ENCODE peak calls at places on chromosomes 5 and 9, in nine cellular contexts. G, N, P, S, O, I, J, V and B are unnamed samples.
A peak's percentile ranks its signal among the peaks of the same experiment; 100 is the strongest.

GRCh38 chr5:60149081-60149480 is 255.6 kb upstream of the PDE4D start:
- DNase-seq in G (no peak), N (no peak), P (no peak), S (no peak), O (no peak), I (no peak), J (no peak), V (no peak), B (no peak)

GRCh38 chr5:164345173-164345572 is 839.8 kb downstream of the MAT2B start:
- DNase-seq in G (no peak), N (no peak), P (peak; percentile 14), S (peak; percentile 28), O (no peak), I (no peak), J (no peak), V (no peak), B (peak; percentile 26)

GRCh38 chr9:105901514-105902109 is 207.3 kb downstream of the TMEM38B start:
- DNase-seq in G (peak; percentile 70), N (no peak), P (peak; percentile 26), S (peak; percentile 22), O (no peak), I (no peak), J (no peak), V (no peak), B (no peak)

GRCh38 chr5:89473196-89473595 is 590.2 kb upstream of the MEF2C start:
- DNase-seq in G (no peak), N (no peak), P (no peak), S (no peak), O (no peak), I (no peak), J (no peak), V (no peak), B (no peak)

GRCh38 chr5:1159341-1159675 is 42.1 kb upstream of the SLC6A19 start:
- DNase-seq in G (no peak), N (no peak), P (no peak), S (no peak), O (no peak), I (no peak), J (no peak), V (no peak), B (no peak)

GRCh38 chr5:131357739-131358561 is 94.1 kb downstream of the CDC42SE2 start:
- DNase-seq in G (no peak), N (no peak), P (no peak), S (no peak), O (no peak), I (no peak), J (no peak), V (no peak), B (no peak)

GRCh38 chr9:136201609-136202448 is 3.1 kb downstream of the LHX3 start:
- DNase-seq in G (peak; percentile 74), N (no peak), P (no peak), S (no peak), O (no peak), I (no peak), J (no peak), V (no peak), B (peak; percentile 24)

GRCh38 chr9:35729700-35730485 is 2.1 kb downstream of the TLN1 start:
- DNase-seq in G (peak; percentile 28), N (peak; percentile 67), P (peak; percentile 4), S (peak; percentile 61), O (no peak), I (no peak), J (peak; percentile 25), V (no peak), B (no peak)

GRCh38 chr9:92141144-92142129 is 26.2 kb upstream of the SPTLC1 start:
- DNase-seq in G (peak; percentile 59), N (no peak), P (peak; percentile 12), S (no peak), O (peak; percentile 53), I (no peak), J (no peak), V (no peak), B (no peak)

GRCh38 chr9:136231478-136232297 is 13.9 kb downstream of the QSOX2 start:
- DNase-seq in G (no peak), N (no peak), P (no peak), S (no peak), O (no peak), I (no peak), J (no peak), V (no peak), B (no peak)

GRCh38 chr9:101376117-101376866 is 8.5 kb downstream of the BAAT start:
- DNase-seq in G (no peak), N (no peak), P (no peak), S (peak; percentile 36), O (no peak), I (no peak), J (no peak), V (no peak), B (no peak)

GRCh38 chr5:108432024-108432423 is 50.1 kb upstream of the FBXL17 start:
- DNase-seq in G (no peak), N (no peak), P (no peak), S (no peak), O (no peak), I (no peak), J (no peak), V (no peak), B (no peak)

GRCh38 chr5:141716009-141716408 is 34.0 kb upstream of the ARAP3 start:
- DNase-seq in G (no peak), N (no peak), P (no peak), S (no peak), O (no peak), I (no peak), J (no peak), V (no peak), B (no peak)

GRCh38 chr5:94375801-94376200 is 242.6 kb downstream of the KIAA0825 start:
- DNase-seq in G (no peak), N (no peak), P (peak; percentile 17), S (peak; percentile 23), O (no peak), I (no peak), J (no peak), V (no peak), B (no peak)

GRCh38 chr5:12413585-12413984 is 509.3 kb upstream of the CTNND2 start:
- DNase-seq in G (no peak), N (no peak), P (no peak), S (no peak), O (no peak), I (no peak), J (no peak), V (no peak), B (no peak)

GRCh38 chr9:108842610-108843295 is 13.0 kb downstream of the ACTL7B start:
- DNase-seq in G (no peak), N (no peak), P (no peak), S (no peak), O (no peak), I (no peak), J (no peak), V (no peak), B (no peak)

GRCh38 chr5:107289030-107289714 is 381.6 kb downstream of the EFNA5 start:
- DNase-seq in G (no peak), N (no peak), P (no peak), S (no peak), O (no peak), I (no peak), J (no peak), V (no peak), B (no peak)

GRCh38 chr5:89343666-89344065 is 460.7 kb upstream of the MEF2C start:
- DNase-seq in G (no peak), N (no peak), P (peak; percentile 7), S (no peak), O (no peak), I (no peak), J (no peak), V (no peak), B (no peak)

GRCh38 chr5:1805326-1805725 is 4.1 kb downstream of the NDUFS6 start:
- DNase-seq in G (no peak), N (peak; percentile 15), P (no peak), S (no peak), O (no peak), I (no peak), J (no peak), V (no peak), B (no peak)

GRCh38 chr9:89012294-89013042 is 21.2 kb downstream of the S1PR3 start:
- DNase-seq in G (no peak), N (no peak), P (no peak), S (no peak), O (no peak), I (no peak), J (no peak), V (no peak), B (no peak)

GRCh38 chr9:108671156-108671555 is 184.6 kb downstream of the ACTL7B start:
- DNase-seq in G (peak; percentile 28), N (no peak), P (no peak), S (peak; percentile 62), O (no peak), I (no peak), J (no peak), V (no peak), B (no peak)

GRCh38 chr9:89455356-89455824 is 42.5 kb downstream of the SEMA4D start:
- DNase-seq in G (no peak), N (no peak), P (no peak), S (no peak), O (no peak), I (peak; percentile 78), J (no peak), V (no peak), B (no peak)

GRCh38 chr9:121050128-121050988 is at the start of gene C5:
- DNase-seq in G (no peak), N (no peak), P (no peak), S (no peak), O (no peak), I (no peak), J (no peak), V (no peak), B (no peak)

GRCh38 chr5:127556609-127557348 is 39.3 kb downstream of the PRRC1 start:
- DNase-seq in G (no peak), N (no peak), P (no peak), S (no peak), O (no peak), I (no peak), J (no peak), V (no peak), B (no peak)

GRCh38 chr9:83714316-83714715 is 6.6 kb upstream of the UBQLN1 start:
- DNase-seq in G (no peak), N (no peak), P (no peak), S (peak; percentile 13), O (no peak), I (no peak), J (no peak), V (no peak), B (no peak)

GRCh38 chr5:157247267-157247666 is 18.7 kb upstream of the CYFIP2 start:
- DNase-seq in G (no peak), N (no peak), P (no peak), S (no peak), O (no peak), I (no peak), J (no peak), V (no peak), B (no peak)

GRCh38 chr9:91412895-91413294 is 10.7 kb downstream of the NFIL3 start:
- DNase-seq in G (no peak), N (no peak), P (no peak), S (no peak), O (no peak), I (no peak), J (no peak), V (no peak), B (no peak)